ENCODE peak calls at places on chromosomes 3 and 15, in four cellular contexts. Y is cardiac fibroblast, I is uterus, L is amygdala. Q is an unnamed sample.

GRCh38 chr3:44032487-44032886 is 209.2 kb upstream of the TOPAZ1 start:
- DNase-seq in Y (no peak), I (no peak), L (no peak), Q (no peak)

GRCh38 chr3:46986782-46987484 is 7.5 kb downstream of the NBEAL2 start:
- DNase-seq in Y (no peak), I (no peak), L (no peak), Q (no peak)

GRCh38 chr3:42547401-42547945 is 34.3 kb downstream of the SEC22C start:
- DNase-seq in Y (peak; percentile 70), I (peak; percentile 49), L (peak; percentile 42), Q (peak; percentile 23)

GRCh38 chr3:128555881-128556280 is 62.9 kb upstream of the GATA2 start:
- DNase-seq in Y (no peak), I (no peak), L (no peak), Q (no peak)

GRCh38 chr3:11607816-11608215 is 35.9 kb downstream of the VGLL4 start:
- DNase-seq in Y (peak; percentile 50), I (no peak), L (no peak), Q (no peak)

GRCh38 chr15:56342653-56343052 is 22.6 kb upstream of the TEX9 start:
- DNase-seq in Y (peak; percentile 5), I (no peak), L (no peak), Q (no peak)

GRCh38 chr15:77572186-77572585 is 60.5 kb downstream of the LINGO1 start:
- DNase-seq in Y (no peak), I (no peak), L (no peak), Q (no peak)

GRCh38 chr3:31840252-31840651 is 140.8 kb downstream of the OSBPL10 start:
- DNase-seq in Y (no peak), I (no peak), L (no peak), Q (no peak)

GRCh38 chr3:192026656-192027055 is 565.7 kb downstream of the PYDC2 start:
- DNase-seq in Y (no peak), I (no peak), L (no peak), Q (no peak)

GRCh38 chr15:47620960-47621681 is 96.2 kb upstream of the SEMA6D start:
- DNase-seq in Y (no peak), I (no peak), L (no peak), Q (no peak)

GRCh38 chr3:134105876-134106556 is 76.3 kb upstream of the SLCO2A1 start:
- DNase-seq in Y (no peak), I (no peak), L (no peak), Q (no peak)